ENCODE peak calls at places on chromosomes 1 and 21, in seven cellular contexts. G, M, S, Y, H, I and Z are unnamed samples. For H3K4me1 and H3K36me3, the result is how much of the 10 kb centered on the place peaks cover.

GRCh38 chr1:231418741-231419107 is 3.4 kb downstream of the EGLN1 start:
- DNase-seq in Y (no peak), I (no peak), M (no peak), H (no peak), S (no peak), G (no peak), Z (no peak)

GRCh38 chr1:82317671-82318070 is 516.9 kb downstream of the ADGRL2 start:
- DNase-seq in G (no peak), S (no peak), H (no peak), M (no peak), Y (no peak), I (peak), Z (no peak)

GRCh38 chr1:205658943-205659581 is 21.2 kb downstream of the SLC45A3 start:
- DNase-seq in S (peak), H (peak), G (peak), I (peak), Y (peak), M (peak), Z (peak)

GRCh38 chr1:162984699-162985098 is 84.5 kb upstream of the RGS4 start:
- DNase-seq in H (no peak), S (no peak), G (no peak), M (no peak), I (peak), Y (no peak), Z (no peak)

GRCh38 chr1:32713081-32713480 is 10.5 kb upstream of the SYNC start:
- DNase-seq in H (no peak), S (no peak), G (no peak), M (no peak), Y (no peak), I (no peak), Z (no peak)

GRCh38 chr1:26269198-26269550 is 10.7 kb upstream of the SH3BGRL3 start:
- DNase-seq in Y (no peak), M (no peak), I (no peak), G (no peak), H (no peak), S (no peak), Z (no peak)

GRCh38 chr1:209569445-209570207 is 13.9 kb upstream of the CAMK1G start:
- DNase-seq in M (peak), I (peak), G (peak), S (peak), H (peak), Y (peak), Z (peak)

GRCh38 chr1:112285808-112286207 is 110.2 kb upstream of the CTTNBP2NL start:
- DNase-seq in I (no peak), M (no peak), H (no peak), S (no peak), G (no peak), Y (no peak), Z (no peak)

GRCh38 chr1:31792116-31792515 is 23.7 kb downstream of the SPOCD1 start:
- DNase-seq in G (peak), S (peak), Y (no peak), I (no peak), H (no peak), M (peak), Z (no peak)

GRCh38 chr1:16181887-16182719 is 26.2 kb upstream of the EPHA2 start:
- DNase-seq in G (peak), M (peak), H (no peak), Y (peak), S (peak), I (peak), Z (peak)

GRCh38 chr1:107171378-107171777 is 30.5 kb downstream of the NTNG1 start:
- DNase-seq in Y (no peak), H (no peak), S (no peak), M (no peak), G (no peak), I (peak), Z (no peak)

GRCh38 chr1:236948996-236949395 is 55.2 kb downstream of the MT1HL1 start:
- DNase-seq in G (no peak), S (no peak), H (no peak), Y (no peak), I (no peak), M (no peak), Z (no peak)

GRCh38 chr21:26112979-26113378 is 57.6 kb downstream of the APP start:
- DNase-seq in G (no peak), M (no peak), I (no peak), H (no peak), S (no peak), Y (no peak), Z (no peak)

GRCh38 chr1:166182281-166182680 is 15.5 kb upstream of the FAM78B start:
- DNase-seq in I (no peak), H (no peak), Y (no peak), G (no peak), S (no peak), M (no peak), Z (no peak)

GRCh38 chr21:44948426-44949120 is 8.7 kb downstream of the SLX9 start:
- DNase-seq in S (no peak), H (no peak), I (no peak), G (no peak), M (no peak), Y (peak), Z (no peak)

GRCh38 chr1:23013657-23014056 is 2.0 kb downstream of the TEX46 start:
- DNase-seq in I (no peak), H (peak), S (no peak), Y (no peak), M (no peak), G (no peak), Z (no peak)

GRCh38 chr1:27668808-27669723 is 2.9 kb downstream of the IFI6 start:
- DNase-seq in M (peak), I (peak), H (peak), S (peak), Y (peak), G (peak), Z (peak)

GRCh38 chr1:29123871-29124365 is at the start of gene TMEM200B:
- DNase-seq in M (no peak), S (no peak), G (no peak), Y (peak), H (no peak), I (no peak), Z (no peak)

GRCh38 chr1:29471487-29472313 is 235.4 kb downstream of the PTPRU start:
- DNase-seq in I (no peak), Y (no peak), S (no peak), H (no peak), M (no peak), G (peak), Z (no peak)

GRCh38 chr1:116571215-116571919 is 541 bp upstream of the CD58 start:
- DNase-seq in Y (no peak), M (no peak), S (no peak), G (no peak), H (no peak), I (no peak), Z (no peak)

GRCh38 chr1:1687846-1688245 is 4.7 kb downstream of the SLC35E2B start:
- DNase-seq in G (no peak), S (no peak), H (no peak), I (no peak), Y (peak), M (no peak), Z (peak)

GRCh38 chr1:236608930-236609726 is 4.8 kb upstream of the HEATR1 start:
- DNase-seq in Y (peak), M (no peak), I (peak), G (peak), S (peak), H (peak), Z (no peak)

GRCh38 chr1:6859415-6860343 is 74.4 kb downstream of the CAMTA1 start:
- DNase-seq in I (peak), M (no peak), G (no peak), H (no peak), S (no peak), Y (no peak), Z (peak)

GRCh38 chr1:57252597-57253306 is 171.1 kb downstream of the DAB1 start:
- DNase-seq in S (no peak), Y (no peak), G (no peak), M (no peak), H (no peak), I (no peak), Z (no peak)

GRCh38 chr1:170296642-170297041 is 150.9 kb downstream of the NTMT2 start:
- DNase-seq in M (no peak), S (no peak), Y (no peak), H (no peak), G (no peak), I (peak), Z (no peak)

GRCh38 chr21:36297555-36297937 is 22.5 kb upstream of the MORC3 start:
- DNase-seq in S (no peak), H (no peak), I (no peak), M (no peak), Y (no peak), G (no peak), Z (no peak)

GRCh38 chr21:41313765-41314164 is 2.8 kb upstream of the FAM3B start:
- DNase-seq in H (no peak), S (no peak), M (no peak), I (no peak), G (no peak), Y (no peak), Z (no peak)

GRCh38 chr1:18641005-18641941 is 10.6 kb downstream of the PAX7 start:
- DNase-seq in Y (no peak), M (no peak), H (no peak), S (no peak), I (no peak), G (no peak), Z (no peak)

DNA sequence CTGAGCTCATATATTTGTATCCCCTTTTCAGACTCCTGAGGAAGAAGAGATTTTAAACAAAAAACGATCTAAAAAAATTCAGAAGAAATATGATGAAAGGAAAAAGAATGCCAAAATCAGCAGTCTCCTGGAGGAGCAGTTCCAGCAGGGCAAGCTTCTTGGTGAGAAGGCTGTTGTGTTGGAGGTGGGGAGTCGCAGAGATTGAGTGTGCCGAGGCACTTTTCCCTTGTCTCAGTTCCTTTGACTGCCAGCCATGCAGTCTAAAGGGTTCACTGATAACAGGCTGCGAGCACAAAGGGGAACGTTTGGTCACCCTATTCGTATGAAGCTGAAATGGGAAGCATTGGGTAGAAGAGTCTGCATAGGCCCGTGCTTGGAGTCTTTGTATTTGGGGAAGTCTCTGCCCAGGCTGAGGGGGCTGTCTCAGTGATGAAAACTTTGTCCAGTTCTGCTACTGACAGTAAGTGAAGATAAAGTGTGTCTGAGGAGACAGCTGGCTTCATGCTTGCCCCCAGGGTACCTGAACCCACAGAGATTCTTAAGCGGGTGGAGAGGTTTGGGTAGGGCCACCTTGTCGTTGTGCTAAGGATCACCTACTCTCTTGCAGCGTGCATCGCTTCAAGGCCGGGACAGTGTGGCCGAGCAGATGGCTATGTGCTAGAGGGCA is 2.8 kb downstream of the RPS8 start:
- DNase-seq in I (no peak), G (no peak), S (no peak), H (no peak), M (no peak), Y (no peak), Z (no peak)
- H3K4me3 ChIP-seq in I (peak), G (no peak), S (no peak), H (peak), M (no peak), Y (no peak), Z (peak)

DNA sequence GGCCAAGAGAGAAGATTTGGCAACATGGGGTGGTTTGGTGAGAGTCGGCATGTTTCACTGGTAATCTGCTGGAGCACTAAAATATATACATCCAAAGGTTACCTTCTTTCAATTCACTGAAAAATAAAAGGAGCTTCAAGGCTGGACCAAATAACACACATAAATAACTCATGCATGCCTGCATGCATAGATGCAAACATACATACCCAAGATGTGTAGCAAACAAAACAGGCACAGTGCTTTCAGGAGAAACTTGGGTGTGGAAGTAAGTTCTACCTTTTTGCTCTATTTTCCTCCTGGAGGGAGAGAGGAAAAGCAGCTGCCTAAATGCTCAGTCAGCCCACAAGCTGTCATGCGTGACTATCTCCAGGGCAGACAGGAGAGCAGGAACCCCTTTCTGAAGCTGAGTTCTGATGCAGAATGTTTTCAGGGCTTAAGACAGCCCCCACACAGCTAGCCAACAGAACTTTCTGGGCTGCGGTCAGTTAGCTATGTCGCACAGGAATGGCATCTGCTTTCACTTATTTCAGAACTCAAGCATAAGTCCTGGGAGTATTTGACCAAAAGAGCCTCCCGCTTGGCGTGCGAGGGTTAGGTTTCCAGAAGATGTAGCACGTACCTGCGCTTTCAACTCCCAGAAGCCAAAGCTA is 166.2 kb downstream of the TOMM20 start:
- DNase-seq in H (peak), Y (no peak), G (peak), I (peak), S (peak), M (no peak), Z (no peak)
- H3K4me1 ChIP-seq in H (half or more), Y (under half), G (under half), I (under half), S (half or more), M (under half), Z (under half)

DNA sequence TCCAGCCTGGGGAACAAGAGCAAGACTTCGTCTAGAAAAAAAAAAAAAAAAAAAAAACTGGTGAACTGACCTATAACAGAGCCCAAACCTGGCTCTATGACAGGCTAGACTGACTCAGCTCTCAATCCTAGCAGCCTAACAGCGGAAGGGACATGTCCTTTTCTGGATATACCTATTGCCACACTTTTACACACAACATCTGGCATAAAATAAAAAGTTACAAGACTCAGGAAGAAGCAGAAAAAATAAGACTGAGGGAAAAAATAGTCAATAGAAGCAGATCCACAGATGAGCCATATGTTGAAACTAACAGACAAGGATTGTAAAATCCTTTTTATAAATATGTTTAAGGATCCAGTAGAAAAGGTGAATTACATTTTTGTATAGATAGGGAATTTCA is 57.5 kb upstream of the IPO9 start:
- DNase-seq in M (no peak), H (no peak), Y (no peak), G (no peak), S (no peak), I (peak), Z (no peak)
- H3K36me3 ChIP-seq in M (under half), H (under half), Y (under half), G (under half), S (under half), I (under half), Z (under half)

DNA sequence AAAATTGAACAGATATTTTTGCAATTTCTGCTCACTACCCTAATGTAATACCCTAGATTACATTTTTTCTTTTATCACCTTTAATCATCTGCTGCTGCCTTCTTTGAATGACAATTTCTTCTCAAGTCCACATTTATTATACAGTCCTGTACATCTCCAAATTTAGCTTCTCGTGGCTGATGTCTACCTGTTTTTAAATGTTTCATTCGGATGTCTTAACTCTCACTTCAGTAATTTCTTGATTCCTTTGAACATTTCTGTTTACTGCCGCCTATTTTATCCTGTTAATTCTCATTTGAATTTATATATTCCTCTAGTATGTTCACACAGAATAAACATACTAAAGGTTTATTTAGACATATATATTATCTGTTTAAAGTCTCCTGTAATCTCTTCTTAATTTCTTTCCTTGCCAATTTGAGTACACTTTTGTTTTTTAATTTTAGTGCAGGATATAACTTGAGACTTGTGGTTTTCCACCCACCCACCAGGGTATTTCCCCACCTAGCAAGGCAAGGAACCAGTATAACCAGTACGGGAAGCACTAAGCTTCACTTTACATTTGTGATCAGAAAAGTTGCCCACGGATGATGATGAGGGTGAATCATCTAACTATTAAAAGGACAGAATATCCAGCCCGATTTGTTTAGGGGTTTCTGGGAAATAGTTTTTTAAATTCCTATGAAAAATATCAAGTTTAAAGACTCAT is 12.7 kb downstream of the INSL5 start:
- DNase-seq in H (peak), G (no peak), S (no peak), M (no peak), Y (no peak), I (no peak), Z (no peak)
- H3K4me3 ChIP-seq in H (peak), G (no peak), S (no peak), M (no peak), Y (no peak), I (no peak), Z (no peak)

GRCh38 chr1:42949312-42950145 is 9.1 kb downstream of the SLC2A1 start:
- DNase-seq in S (no peak), G (no peak), H (peak), Y (no peak), I (peak), M (no peak), Z (no peak)

GRCh38 chr1:42952353-42953001 is 6.2 kb downstream of the SLC2A1 start:
- DNase-seq in I (peak), M (no peak), G (no peak), H (peak), S (no peak), Y (no peak), Z (peak)

GRCh38 chr1:42947965-42948732 is 10.5 kb downstream of the SLC2A1 start:
- DNase-seq in M (no peak), I (no peak), Y (no peak), H (no peak), G (no peak), S (no peak), Z (peak)

GRCh38 chr1:42951588-42951987 is 7.1 kb downstream of the SLC2A1 start:
- DNase-seq in G (no peak), I (no peak), S (no peak), Y (no peak), H (no peak), M (no peak), Z (no peak)

GRCh38 chr1:42950146-42950480 is 8.6 kb downstream of the SLC2A1 start:
- DNase-seq in M (no peak), Y (no peak), I (peak), H (no peak), G (no peak), S (no peak), Z (no peak)
- H3K4me1 ChIP-seq in M (under half), Y (under half), I (under half), H (half or more), G (under half), S (under half), Z (under half)

GRCh38 chr1:245201827-245202226 is 47.0 kb downstream of the KIF26B start:
- DNase-seq in M (no peak), G (no peak), H (no peak), I (no peak), Y (no peak), S (no peak), Z (no peak)
- H3K36me3 ChIP-seq in M (under half), G (under half), H (under half), I (under half), Y (under half), S (under half), Z (under half)

GRCh38 chr1:226548281-226549093 is at the start of gene STUM:
- DNase-seq in I (peak), G (peak), M (no peak), S (peak), H (peak), Y (peak), Z (peak)

GRCh38 chr1:226549094-226549936 is 751 bp downstream of the STUM start:
- DNase-seq in G (no peak), I (no peak), Y (no peak), S (no peak), H (no peak), M (no peak), Z (no peak)

GRCh38 chr1:226550671-226551041 is 2.1 kb downstream of the STUM start:
- DNase-seq in G (no peak), H (no peak), Y (no peak), S (no peak), I (no peak), M (no peak), Z (no peak)

GRCh38 chr1:226551299-226551698 is 2.7 kb downstream of the STUM start:
- DNase-seq in M (no peak), G (no peak), H (no peak), Y (peak), S (peak), I (no peak), Z (no peak)

DNA sequence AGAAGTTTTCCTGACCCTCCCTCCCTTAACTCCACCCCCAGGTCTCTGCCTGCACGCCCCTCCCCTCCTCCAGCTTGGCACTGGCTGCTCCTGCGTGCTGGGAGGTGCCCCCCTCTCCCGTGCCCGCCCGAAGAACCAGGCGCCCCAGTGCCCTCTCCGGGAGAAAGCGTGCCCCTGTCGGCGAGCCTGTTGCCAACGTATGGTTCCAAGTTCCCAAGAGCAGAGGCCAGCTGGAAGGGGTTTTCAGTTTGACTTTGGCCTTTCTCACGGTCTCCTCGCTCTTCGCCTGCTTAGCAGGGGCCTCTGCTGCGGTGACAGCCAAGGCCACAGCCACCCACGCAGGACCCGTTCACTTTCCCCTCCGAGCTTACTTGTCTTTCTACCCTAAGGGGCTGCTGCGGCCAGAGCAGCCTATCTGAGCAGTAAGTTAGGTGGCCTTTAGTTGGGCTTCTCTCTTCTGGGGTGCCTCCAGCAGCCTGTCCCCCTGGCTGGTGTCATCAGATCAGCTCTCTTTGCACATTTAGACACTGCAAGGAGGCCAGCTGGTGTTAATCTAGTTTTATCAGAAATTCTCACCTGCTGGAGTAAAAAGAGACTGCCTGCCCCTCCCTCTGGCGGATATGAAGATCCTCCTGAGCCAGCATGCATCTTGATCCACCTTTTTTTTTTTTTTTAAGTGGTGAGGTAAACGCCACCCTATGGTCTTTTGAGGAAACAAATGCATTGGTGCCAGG is 1.5 kb downstream of the STUM start:
- DNase-seq in S (peak), G (peak), I (no peak), Y (peak), H (peak), M (no peak), Z (no peak)
- H3K4me3 ChIP-seq in S (no peak), G (peak), I (no peak), Y (peak), H (peak), M (peak), Z (peak)